ENCODE peak calls at places on chromosomes 12 and 14, in ten cellular contexts. R is psoas muscle, U is ovary, A is stomach, Z is body of pancreas, K is HAP-1, F is GM23248, W is uterus, J is adipocyte, X is transverse colon. B is an unnamed sample.

GRCh38 chr12:96056646-96057455 is 21.5 kb upstream of the LTA4H start:
- DNase-seq in U (no peak), F (no peak), Z (no peak), R (no peak), A (no peak), X (no peak), W (no peak), K (no peak), J (no peak), B (no peak)

GRCh38 chr12:2284321-2284813 is 231.6 kb downstream of the CACNA1C start:
- DNase-seq in Z (no peak), K (no peak), A (no peak), U (no peak), X (no peak), W (no peak), F (peak; percentile 91), R (no peak), J (peak; percentile 91), B (no peak)

GRCh38 chr12:24945822-24946221 is 3.1 kb downstream of the BCAT1 start:
- DNase-seq in R (no peak), W (no peak), Z (no peak), K (no peak), A (no peak), F (no peak), X (no peak), J (no peak), U (no peak), B (no peak)

GRCh38 chr12:26196424-26196722 is 1.0 kb downstream of the SSPN start:
- DNase-seq in Z (no peak), F (peak; percentile 51), W (no peak), U (no peak), R (peak; percentile 67), X (no peak), A (no peak), J (peak; percentile 62), K (no peak), B (no peak)

GRCh38 chr14:69319911-69320310 is 60.0 kb downstream of the GALNT16 start:
- DNase-seq in F (no peak), U (no peak), K (no peak), Z (no peak), R (no peak), A (no peak), W (peak; percentile 3), X (no peak), J (no peak), B (no peak)

GRCh38 chr14:92575061-92575772 is 61.6 kb downstream of the RIN3 start:
- DNase-seq in F (no peak), R (no peak), J (no peak), Z (no peak), W (no peak), X (no peak), U (no peak), K (no peak), A (no peak), B (no peak)

GRCh38 chr14:93834739-93835383 is 46.6 kb upstream of the PRIMA1 start:
- DNase-seq in U (no peak), F (no peak), X (no peak), A (no peak), R (no peak), Z (no peak), J (no peak), K (no peak), W (no peak), B (peak; percentile 46)

GRCh38 chr14:87852107-87852506 is 140.9 kb downstream of the GALC start:
- DNase-seq in J (no peak), Z (no peak), F (no peak), A (no peak), K (no peak), R (no peak), X (no peak), U (no peak), W (no peak), B (no peak)

GRCh38 chr12:118098911-118099671 is 4.7 kb downstream of the VSIG10 start:
- DNase-seq in A (no peak), U (no peak), J (no peak), K (peak; percentile 42), Z (no peak), X (peak; percentile 59), R (no peak), W (no peak), F (no peak), B (no peak)

GRCh38 chr12:7155471-7156034 is 25.4 kb downstream of the CLSTN3 start:
- DNase-seq in U (no peak), A (no peak), R (no peak), Z (no peak), X (no peak), W (no peak), F (no peak), K (no peak), J (no peak), B (no peak)

GRCh38 chr12:42128327-42128726 is 16.3 kb downstream of the GXYLT1 start:
- DNase-seq in K (no peak), Z (no peak), F (peak; percentile 68), A (no peak), X (no peak), W (no peak), U (no peak), R (no peak), J (no peak), B (no peak)

GRCh38 chr14:49988080-49988990 is 95.5 kb downstream of the ARF6 start:
- DNase-seq in R (no peak), U (no peak), X (no peak), W (no peak), A (no peak), J (no peak), Z (no peak), F (no peak), K (no peak), B (no peak)

GRCh38 chr14:52033131-52033642 is 35.7 kb downstream of the NID2 start:
- DNase-seq in F (peak; percentile 87), A (no peak), R (no peak), K (no peak), U (no peak), J (peak; percentile 80), X (no peak), Z (peak; percentile 57), W (no peak), B (no peak)

GRCh38 chr12:68611094-68611818 is 557 bp downstream of the RAP1B start:
- DNase-seq in A (peak; percentile 68), X (peak; percentile 71), J (peak; percentile 77), Z (peak; percentile 66), U (peak; percentile 70), R (peak; percentile 82), F (peak; percentile 84), K (peak; percentile 61), W (peak; percentile 65), B (peak; percentile 88)

DNA sequence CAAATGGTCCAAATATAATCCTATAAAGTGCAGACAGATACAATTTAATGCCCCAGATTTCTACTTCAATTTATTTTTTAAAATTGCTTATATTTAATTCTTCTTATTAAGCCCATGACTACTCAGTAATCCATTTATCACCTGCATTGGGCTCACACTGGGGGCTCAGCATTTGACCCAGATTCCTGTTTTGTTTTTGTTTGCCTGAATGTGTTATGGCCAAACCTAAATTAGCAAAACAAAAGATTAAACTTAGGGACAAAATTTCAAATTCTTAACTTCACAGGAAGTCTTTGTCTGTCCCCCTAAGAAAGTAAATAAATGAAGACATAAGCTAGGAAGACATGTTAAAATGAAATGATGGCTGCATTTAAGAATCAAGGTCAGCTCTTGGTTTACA is 322.3 kb downstream of the RMST start:
- DNase-seq in X (no peak), F (no peak), K (no peak), Z (no peak), R (no peak), J (no peak), U (no peak), W (no peak), A (no peak), B (no peak)
- H3K4me1 ChIP-seq in X (no peaks in the 10 kb centered on the region), F (no peaks in the 10 kb centered on the region), K (no peaks in the 10 kb centered on the region), Z (no peaks in the 10 kb centered on the region), R (no peaks in the 10 kb centered on the region), J (no peaks in the 10 kb centered on the region), U (no peaks in the 10 kb centered on the region), W (no peaks in the 10 kb centered on the region), A (no peaks in the 10 kb centered on the region), B (no peaks in the 10 kb centered on the region)

GRCh38 chr12:71178162-71178561 is 20.4 kb upstream of the TSPAN8 start:
- DNase-seq in U (no peak), F (no peak), K (no peak), X (no peak), R (no peak), Z (no peak), A (no peak), W (no peak), J (no peak), B (no peak)
- H3K4me1 ChIP-seq in U (no peaks in the 10 kb centered on the region), F (no peaks in the 10 kb centered on the region), K (no peaks in the 10 kb centered on the region), X (no peaks in the 10 kb centered on the region), R (no peaks in the 10 kb centered on the region), Z (peaks cover 12% of the 10 kb centered on the region), A (no peaks in the 10 kb centered on the region), W (no peaks in the 10 kb centered on the region), J (peaks cover 10% of the 10 kb centered on the region), B (no peaks in the 10 kb centered on the region)

GRCh38 chr12:111414711-111415252 is 9.1 kb downstream of the SH2B3 start:
- DNase-seq in A (no peak), K (no peak), X (no peak), Z (no peak), F (no peak), U (no peak), J (no peak), R (no peak), W (no peak), B (no peak)
- H3K4me1 ChIP-seq in A (peaks cover 11% of the 10 kb centered on the region), K (no peaks in the 10 kb centered on the region), X (peaks cover 40% of the 10 kb centered on the region), Z (peaks cover 38% of the 10 kb centered on the region), F (peaks cover 44% of the 10 kb centered on the region), U (peaks cover 4% of the 10 kb centered on the region), J (peaks cover 46% of the 10 kb centered on the region), R (peaks cover 32% of the 10 kb centered on the region), W (no peaks in the 10 kb centered on the region), B (no peaks in the 10 kb centered on the region)

DNA sequence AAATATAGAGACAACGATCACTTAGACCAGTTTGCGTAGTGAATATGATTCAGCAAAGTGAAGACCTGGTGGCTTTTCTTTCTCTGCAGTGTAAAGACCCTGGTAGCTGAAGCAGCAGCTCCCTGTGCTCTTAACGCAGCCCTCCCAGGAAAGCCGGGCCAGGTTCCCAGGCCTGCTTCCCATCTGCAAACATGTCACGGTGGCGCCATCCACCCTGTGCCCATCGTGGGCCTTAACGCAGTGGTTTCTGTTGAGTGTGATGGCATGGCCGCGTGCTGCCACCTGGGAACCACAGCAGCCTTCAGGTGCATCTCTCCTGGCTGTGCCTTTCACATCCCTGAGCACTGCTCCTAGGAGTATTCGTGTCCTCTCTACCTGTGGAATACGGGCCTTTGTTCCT is 71.5 kb downstream of the WDR20 start:
- DNase-seq in Z (no peak), W (no peak), A (no peak), F (no peak), K (no peak), X (no peak), R (no peak), J (no peak), U (no peak), B (peak; percentile 27)
- H3K4me1 ChIP-seq in Z (peaks cover 12% of the 10 kb centered on the region), W (no peaks in the 10 kb centered on the region), A (no peaks in the 10 kb centered on the region), F (peaks cover 15% of the 10 kb centered on the region), K (no peaks in the 10 kb centered on the region), X (peaks cover 16% of the 10 kb centered on the region), R (peaks cover 32% of the 10 kb centered on the region), J (peaks cover 36% of the 10 kb centered on the region), U (no peaks in the 10 kb centered on the region), B (no peaks in the 10 kb centered on the region)